ENCODE peak calls at places on chromosomes 12 and 14, in four cellular contexts. One of them, this sample, is unnamed.

GRCh38 chr12:49227701-49228100 is 37.2 kb upstream of the TUBA1C start:
- DNase-seq in HEK293T: no peak
- DNase-seq in MV-4-11: no peak
- DNase-seq in T follicular helper cell: no peak
- DNase-seq in this sample: no peak

GRCh38 chr14:51650721-51651387 is 856 bp upstream of the FRMD6 start:
- DNase-seq in T follicular helper cell: no peak
- DNase-seq in HEK293T: no peak
- DNase-seq in MV-4-11: no peak
- DNase-seq in this sample: no peak

GRCh38 chr12:8035440-8036010 is 3.0 kb downstream of the FOXJ2 start:
- DNase-seq in HEK293T: no peak
- DNase-seq in MV-4-11: no peak
- DNase-seq in T follicular helper cell: no peak
- DNase-seq in this sample: no peak

GRCh38 chr14:93337143-93337753 is 4.4 kb upstream of the BTBD7 start:
- DNase-seq in T follicular helper cell: no peak
- DNase-seq in HEK293T: no peak
- DNase-seq in MV-4-11: no peak
- DNase-seq in this sample: no peak

GRCh38 chr12:70365648-70366518 is at the start of gene KCNMB4:
- DNase-seq in T follicular helper cell: peak
- DNase-seq in HEK293T: peak
- DNase-seq in MV-4-11: no peak
- DNase-seq in this sample: peak

GRCh38 chr14:88542857-88543795 is 11.7 kb downstream of the PTPN21 start:
- DNase-seq in HEK293T: no peak
- DNase-seq in MV-4-11: no peak
- DNase-seq in T follicular helper cell: no peak
- DNase-seq in this sample: no peak

GRCh38 chr12:25322918-25323773 is 72.4 kb upstream of the KRAS start:
- DNase-seq in HEK293T: no peak
- DNase-seq in MV-4-11: no peak
- DNase-seq in T follicular helper cell: no peak
- DNase-seq in this sample: no peak

GRCh38 chr14:60085085-60085484 is 6.6 kb upstream of the PCNX4 start:
- DNase-seq in HEK293T: no peak
- DNase-seq in T follicular helper cell: no peak
- DNase-seq in MV-4-11: peak
- DNase-seq in this sample: no peak

GRCh38 chr12:47838286-47838931 is 18.7 kb upstream of the HDAC7 start:
- DNase-seq in T follicular helper cell: no peak
- DNase-seq in HEK293T: peak
- DNase-seq in MV-4-11: no peak
- DNase-seq in this sample: peak

GRCh38 chr12:62481843-62482540 is 15.4 kb downstream of the MON2 start:
- DNase-seq in T follicular helper cell: no peak
- DNase-seq in HEK293T: no peak
- DNase-seq in MV-4-11: no peak
- DNase-seq in this sample: no peak

GRCh38 chr12:52975204-52975603 is 26.3 kb downstream of the KRT18 start:
- DNase-seq in HEK293T: no peak
- DNase-seq in MV-4-11: no peak
- DNase-seq in T follicular helper cell: no peak
- DNase-seq in this sample: no peak

GRCh38 chr12:78208106-78208505 is 377.4 kb downstream of the NAV3 start:
- DNase-seq in HEK293T: no peak
- DNase-seq in T follicular helper cell: no peak
- DNase-seq in MV-4-11: no peak
- DNase-seq in this sample: no peak

GRCh38 chr12:6047249-6048227 is 76.9 kb downstream of the VWF start:
- DNase-seq in T follicular helper cell: no peak
- DNase-seq in MV-4-11: no peak
- DNase-seq in HEK293T: no peak
- DNase-seq in this sample: no peak

GRCh38 chr12:60489071-60489470 is 893.2 kb downstream of the SLC16A7 start:
- DNase-seq in HEK293T: no peak
- DNase-seq in T follicular helper cell: no peak
- DNase-seq in MV-4-11: no peak
- DNase-seq in this sample: no peak

GRCh38 chr12:130860311-130860710 is 11.6 kb upstream of the RAN start:
- DNase-seq in T follicular helper cell: no peak
- DNase-seq in HEK293T: no peak
- DNase-seq in MV-4-11: no peak
- DNase-seq in this sample: no peak

GRCh38 chr12:22046968-22047390 is 961 bp downstream of the CMAS start:
- DNase-seq in HEK293T: no peak
- DNase-seq in T follicular helper cell: no peak
- DNase-seq in MV-4-11: no peak
- DNase-seq in this sample: no peak

GRCh38 chr14:74763803-74764531 is 851 bp downstream of the YLPM1 start:
- DNase-seq in T follicular helper cell: no peak
- DNase-seq in HEK293T: peak
- DNase-seq in MV-4-11: no peak
- DNase-seq in this sample: no peak